ENCODE peak calls at places on chromosomes 4 and X, in nine cellular contexts. G, K, O, C, I, A, J, E and Z are unnamed samples.

GRCh38 chr4:83993774-83994173 is 457.9 kb downstream of the GPAT3 start:
- DNase-seq in G (no peak), K (no peak), O (no peak), C (no peak), I (no peak), A (no peak), J (no peak), E (no peak), Z (no peak)

GRCh38 chrX:133413218-133413925 is 1.9 kb downstream of the GPC4 start:
- DNase-seq in G (no peak), K (no peak), O (no peak), C (no peak), I (no peak), A (no peak), J (no peak), E (no peak), Z (no peak)

GRCh38 chrX:63514575-63514967 is 163.4 kb upstream of the SPIN4 start:
- DNase-seq in G (peak), K (peak), O (no peak), C (no peak), I (no peak), A (no peak), J (peak), E (no peak), Z (no peak)

GRCh38 chrX:106415276-106415895 is 196.4 kb upstream of the RADX start:
- DNase-seq in G (peak), K (peak), O (peak), C (no peak), I (no peak), A (no peak), J (no peak), E (no peak), Z (no peak)

GRCh38 chrX:87664381-87664780 is 146.8 kb downstream of the KLHL4 start:
- DNase-seq in G (peak), K (peak), O (no peak), C (no peak), I (no peak), A (no peak), J (no peak), E (no peak), Z (no peak)

GRCh38 chrX:29071525-29071924 is 484.3 kb downstream of the IL1RAPL1 start:
- DNase-seq in G (no peak), K (peak), O (no peak), C (no peak), I (no peak), A (no peak), J (peak), E (no peak), Z (no peak)

GRCh38 chr4:95049838-95050237 is 292.1 kb downstream of the BMPR1B start:
- DNase-seq in G (peak), K (peak), O (no peak), C (no peak), I (no peak), A (no peak), J (peak), E (no peak), Z (no peak)

GRCh38 chr4:99635601-99636000 is 22.0 kb downstream of the C4orf54 start:
- DNase-seq in G (no peak), K (peak), O (no peak), C (no peak), I (no peak), A (no peak), J (no peak), E (no peak), Z (no peak)

GRCh38 chr4:40621592-40622512 is 7.8 kb downstream of the RBM47 start:
- DNase-seq in G (peak), K (peak), O (peak), C (peak), I (peak), A (peak), J (peak), E (peak), Z (peak)

GRCh38 chr4:152101546-152102183 is 340.9 kb upstream of the GATB start:
- DNase-seq in G (no peak), K (no peak), O (no peak), C (no peak), I (no peak), A (no peak), J (no peak), E (no peak), Z (no peak)

GRCh38 chr4:8123389-8123788 is 35.2 kb downstream of the ABLIM2 start:
- DNase-seq in G (peak), K (no peak), O (no peak), C (no peak), I (no peak), A (no peak), J (peak), E (no peak), Z (no peak)

GRCh38 chr4:140149851-140150635 is 3.9 kb downstream of the MAML3 start:
- DNase-seq in G (peak), K (peak), O (peak), C (peak), I (peak), A (peak), J (peak), E (peak), Z (peak)

GRCh38 chrX:146109362-146109761 is 291.7 kb downstream of the SLITRK2 start:
- DNase-seq in G (no peak), K (no peak), O (no peak), C (no peak), I (no peak), A (no peak), J (no peak), E (no peak), Z (no peak)

GRCh38 chr4:73620115-73620792 is at the start of gene RASSF6:
- DNase-seq in G (no peak), K (no peak), O (no peak), C (peak), I (peak), A (no peak), J (peak), E (no peak), Z (no peak)
- H3K4me3 ChIP-seq in G (peak), K (peak), O (peak), C (no peak), I (peak), A (peak), J (peak), E (peak), Z (no peak)

GRCh38 chrX:131801911-131802310 is 221.2 kb upstream of the STK26 start:
- DNase-seq in G (no peak), K (no peak), O (no peak), C (no peak), I (no peak), A (no peak), J (no peak), E (no peak), Z (no peak)

GRCh38 chrX:131801066-131801465 is 222.0 kb upstream of the STK26 start:
- DNase-seq in G (peak), K (no peak), O (no peak), C (no peak), I (no peak), A (no peak), J (no peak), E (no peak), Z (no peak)

GRCh38 chrX:131802836-131803626 is 220.1 kb upstream of the STK26 start:
- DNase-seq in G (no peak), K (peak), O (no peak), C (peak), I (peak), A (no peak), J (no peak), E (no peak), Z (no peak)
- TF ChIP-seq CTCF in G (no peak), K (peak), O (peak), C (peak), I (peak), A (peak), J (no peak), E (peak), Z (no peak)

DNA sequence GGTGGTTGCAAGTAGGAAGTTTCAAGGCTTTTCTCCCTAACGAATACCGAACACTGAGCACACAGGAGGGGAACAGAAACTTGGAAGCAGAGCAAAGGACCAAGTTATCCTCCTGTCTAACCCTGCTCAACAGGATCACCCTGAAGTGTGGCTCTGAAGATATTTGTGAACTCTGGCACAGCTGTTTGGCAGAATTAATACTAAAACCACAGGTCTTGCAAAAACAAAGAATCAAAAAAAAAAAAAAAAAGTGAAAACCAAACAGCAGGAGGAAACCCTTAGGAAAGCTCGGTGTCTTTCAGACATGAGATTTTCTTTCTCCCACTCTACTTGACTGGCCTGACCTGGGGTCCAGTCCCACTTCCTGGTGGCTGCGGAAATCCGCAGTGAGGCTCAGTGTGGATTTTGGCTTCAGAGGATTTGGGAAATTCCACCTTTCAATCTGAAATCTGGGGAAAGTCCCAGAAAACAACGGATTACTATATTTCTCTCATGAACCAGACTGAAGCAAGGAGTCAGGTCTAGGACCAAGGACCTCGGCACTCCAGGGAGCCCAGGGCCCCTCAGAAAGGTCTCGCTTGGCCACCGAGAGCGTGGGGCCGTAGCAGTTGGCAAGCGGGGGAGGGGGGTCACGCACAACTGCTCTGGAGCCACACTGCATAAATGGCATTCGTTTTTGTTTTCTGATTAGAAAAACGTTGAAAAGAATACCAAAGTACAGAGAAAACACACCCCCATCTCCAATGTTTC is 867 bp downstream of the TIFA start:
- DNase-seq in G (peak), K (peak), O (no peak), C (no peak), I (no peak), A (no peak), J (peak), E (no peak), Z (no peak)
- H3K4me3 ChIP-seq in G (peak), K (peak), O (peak), C (peak), I (peak), A (peak), J (peak), E (peak), Z (peak)

GRCh38 chr4:184099541-184099966 is 118.1 kb downstream of the ENPP6 start:
- DNase-seq in G (no peak), K (no peak), O (no peak), C (no peak), I (no peak), A (no peak), J (no peak), E (no peak), Z (no peak)

GRCh38 chr4:184102488-184102887 is 115.2 kb downstream of the ENPP6 start:
- DNase-seq in G (no peak), K (no peak), O (no peak), C (no peak), I (no peak), A (no peak), J (no peak), E (no peak), Z (peak)

GRCh38 chr4:184101711-184102110 is 116.0 kb downstream of the ENPP6 start:
- DNase-seq in G (no peak), K (no peak), O (no peak), C (no peak), I (no peak), A (no peak), J (no peak), E (no peak), Z (peak)

GRCh38 chr4:184099033-184099432 is 118.6 kb downstream of the ENPP6 start:
- DNase-seq in G (no peak), K (no peak), O (no peak), C (no peak), I (no peak), A (no peak), J (no peak), E (no peak), Z (no peak)

DNA sequence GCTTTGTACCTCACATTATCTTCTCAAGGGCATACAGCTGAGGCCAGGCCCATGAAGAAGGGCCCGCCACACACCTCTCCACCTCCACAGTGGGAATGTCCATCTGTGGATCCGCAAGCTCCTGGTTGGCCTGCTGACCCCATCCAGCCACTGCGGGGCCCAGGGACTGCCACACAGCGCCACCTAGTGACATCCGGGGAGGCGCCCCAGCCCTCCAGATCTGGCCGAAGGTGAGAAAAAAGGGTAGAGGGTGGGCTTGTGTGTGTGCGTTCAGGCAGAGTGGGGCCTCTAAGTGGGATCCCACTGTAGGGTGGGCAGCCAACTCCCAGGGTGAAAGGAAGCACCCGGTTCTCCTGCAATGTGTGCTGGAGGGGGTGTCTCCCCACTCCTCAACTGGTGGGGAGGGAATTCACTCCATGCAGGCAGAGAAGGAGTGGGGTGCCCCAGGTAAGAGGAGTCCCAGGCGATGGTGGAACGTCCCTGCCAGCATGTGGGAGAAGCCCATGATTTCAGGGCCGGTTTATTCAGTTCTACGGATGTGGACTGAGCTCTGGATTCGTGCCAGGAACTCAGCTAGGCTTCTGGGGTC is 117.3 kb downstream of the ENPP6 start:
- DNase-seq in G (peak), K (peak), O (peak), C (peak), I (peak), A (no peak), J (no peak), E (no peak), Z (no peak)
- TF ChIP-seq CTCF in G (peak), K (peak), O (no peak), C (peak), I (peak), A (no peak), J (no peak), E (peak), Z (no peak)